ENCODE peak calls at places on chromosomes 3 and 15, in five cellular contexts. J, T, R, Z and W are unnamed samples.

GRCh38 chr15:85992224-85992623 is 87.4 kb upstream of the AGBL1 start:
- DNase-seq in T (no peak), J (no peak), R (no peak), Z (no peak), W (no peak)

GRCh38 chr3:89488800-89489580 is 381.6 kb downstream of the EPHA3 start:
- DNase-seq in T (no peak), J (no peak), Z (no peak), R (no peak), W (no peak)

GRCh38 chr3:49724586-49724985 is 835 bp upstream of the GMPPB start:
- DNase-seq in R (peak), Z (no peak), J (no peak), T (no peak), W (no peak)

GRCh38 chr15:90103669-90104329 is 1.5 kb upstream of the IDH2 start:
- DNase-seq in J (no peak), T (peak), R (no peak), Z (no peak), W (peak)

GRCh38 chr15:39392469-39393047 is 188.3 kb upstream of the THBS1 start:
- DNase-seq in T (no peak), Z (no peak), J (no peak), R (peak), W (no peak)

GRCh38 chr3:188133219-188133618 is 20.7 kb upstream of the LPP start:
- DNase-seq in R (no peak), T (no peak), Z (no peak), J (no peak), W (no peak)

GRCh38 chr3:186152361-186152798 is 43.5 kb upstream of the ETV5 start:
- DNase-seq in J (peak), T (no peak), R (no peak), Z (no peak), W (no peak)

GRCh38 chr15:45157974-45158373 is 28.2 kb downstream of the DUOX1 start:
- DNase-seq in T (no peak), J (no peak), R (no peak), Z (no peak), W (no peak)

GRCh38 chr3:27758083-27758482 is 36.0 kb upstream of the EOMES start:
- DNase-seq in T (no peak), R (no peak), J (no peak), Z (peak), W (no peak)

GRCh38 chr15:70582143-70582945 is 181.0 kb downstream of the UACA start:
- DNase-seq in T (no peak), Z (no peak), J (no peak), R (no peak), W (no peak)

GRCh38 chr3:134699141-134699711 is 48.4 kb upstream of the KY start:
- DNase-seq in T (no peak), Z (no peak), R (no peak), J (no peak), W (peak)

GRCh38 chr3:109930592-109930991 is 593.2 kb upstream of the DPPA4 start:
- DNase-seq in R (no peak), Z (no peak), J (no peak), T (no peak), W (no peak)

GRCh38 chr3:112979244-112979832 is 4.4 kb upstream of the CD200R1 start:
- DNase-seq in T (peak), Z (peak), J (no peak), R (peak), W (no peak)

GRCh38 chr15:91782221-91782620 is 71.3 kb upstream of the SLCO3A1 start:
- DNase-seq in T (no peak), R (no peak), Z (no peak), J (no peak), W (no peak)

GRCh38 chr15:92449476-92449875 is 55.8 kb downstream of the ST8SIA2 start:
- DNase-seq in Z (no peak), R (no peak), J (no peak), T (no peak), W (no peak)

GRCh38 chr3:32175607-32176197 is 62.8 kb upstream of the CMTM8 start:
- DNase-seq in Z (peak), J (no peak), T (peak), R (peak), W (peak)

GRCh38 chr3:113623324-113623723 is 73.1 kb downstream of the USF3 start:
- DNase-seq in Z (no peak), T (no peak), J (no peak), R (no peak), W (no peak)

DNA sequence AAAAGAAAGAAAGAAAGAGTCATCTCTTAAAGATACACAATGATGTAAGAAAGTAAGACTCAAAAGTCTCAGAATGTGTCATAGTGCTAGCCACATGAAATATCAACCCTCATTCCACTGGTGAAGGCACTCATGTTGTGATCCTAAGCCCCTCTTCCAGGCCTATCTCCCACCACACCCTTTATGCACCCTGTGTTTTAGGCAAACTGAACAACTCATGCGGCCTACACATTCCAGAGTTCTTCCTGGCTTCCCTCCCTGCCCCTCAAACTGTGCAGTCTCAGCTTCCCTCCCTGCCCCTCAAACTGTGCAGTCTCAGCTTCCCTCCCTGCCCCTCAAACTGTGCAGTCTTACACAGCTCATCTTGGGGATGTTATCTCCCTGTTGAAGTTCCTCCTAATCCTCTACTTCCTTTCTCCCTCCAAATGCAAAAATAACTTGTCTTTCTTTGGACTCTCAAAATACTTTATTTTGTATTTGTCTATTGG is 69.0 kb upstream of the FNDC3B start:
- DNase-seq in R (no peak), J (no peak), T (no peak), Z (no peak), W (no peak)
- TF ChIP-seq JUND in R (no peak), J (no peak), T (no peak), Z (no peak), W (no peak)

GRCh38 chr3:16741103-16741758 is 136.0 kb upstream of the DAZL start:
- DNase-seq in Z (no peak), R (no peak), T (no peak), J (no peak), W (no peak)

GRCh38 chr3:16740531-16740930 is 135.3 kb upstream of the DAZL start:
- DNase-seq in J (no peak), T (no peak), R (no peak), Z (no peak), W (no peak)

GRCh38 chr3:16741890-16742289 is 136.7 kb upstream of the DAZL start:
- DNase-seq in T (no peak), R (no peak), Z (no peak), J (no peak), W (no peak)

GRCh38 chr3:16738451-16738850 is 133.2 kb upstream of the DAZL start:
- DNase-seq in J (no peak), Z (no peak), R (no peak), T (no peak), W (no peak)

GRCh38 chr3:16739416-16740091 is 134.3 kb upstream of the DAZL start:
- DNase-seq in R (no peak), Z (no peak), J (no peak), T (no peak), W (no peak)
- TF ChIP-seq JUND in R (no peak), Z (no peak), J (no peak), T (no peak), W (no peak)

DNA sequence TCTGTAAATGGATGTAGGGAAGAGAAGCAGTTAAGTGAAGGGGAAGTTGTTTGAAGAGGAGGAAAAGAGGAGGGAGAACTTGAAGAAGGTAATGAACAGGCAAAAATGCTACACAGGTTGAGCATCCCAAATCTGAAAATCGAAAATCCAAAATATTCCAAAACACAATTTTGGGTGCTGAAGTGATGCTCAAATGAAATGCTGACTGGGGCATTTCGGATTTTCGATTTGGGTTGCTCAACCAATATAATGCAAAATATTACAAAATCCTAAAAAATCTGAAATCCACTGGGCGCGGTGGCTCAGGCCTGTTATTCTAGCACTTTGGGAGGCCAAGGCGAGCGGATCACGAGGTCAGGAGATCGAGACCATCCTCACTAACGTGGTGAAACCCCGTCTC is 61.9 kb upstream of the CDAN1 start:
- DNase-seq in J (no peak), T (no peak), R (no peak), Z (no peak), W (no peak)
- TF ChIP-seq JUND in J (no peak), T (no peak), R (no peak), Z (no peak), W (no peak)

GRCh38 chr3:101262393-101263240 is 57.8 kb downstream of the IMPG2 start:
- DNase-seq in T (no peak), Z (no peak), R (no peak), J (no peak), W (no peak)

GRCh38 chr3:101266566-101266965 is 53.8 kb downstream of the IMPG2 start:
- DNase-seq in R (no peak), T (no peak), Z (no peak), J (no peak), W (no peak)

GRCh38 chr3:101259485-101260341 is 60.7 kb downstream of the IMPG2 start:
- DNase-seq in R (no peak), T (no peak), Z (no peak), J (no peak), W (no peak)

GRCh38 chr3:101261506-101261905 is 58.9 kb downstream of the IMPG2 start:
- DNase-seq in J (no peak), Z (no peak), T (no peak), R (no peak), W (no peak)
- TF ChIP-seq JUND in J (no peak), Z (no peak), T (no peak), R (no peak), W (no peak)